ENCODE peak calls at places on chromosome 9, in ten cellular contexts. M, I, P, D, C, J, Q, L, F and X are unnamed samples. For H3K4me1, the result is how much of the 10 kb centered on the place peaks cover.

GRCh38 chr9:6763244-6763643 is 5.5 kb downstream of the KDM4C start:
- DNase-seq in M (no peak), I (no peak), P (no peak), D (no peak), C (no peak), J (no peak), Q (no peak), L (no peak), F (no peak), X (no peak)

GRCh38 chr9:82934949-82935348 is 128.0 kb downstream of the RASEF start:
- DNase-seq in M (peak), I (no peak), P (no peak), D (no peak), C (no peak), J (no peak), Q (no peak), L (no peak), F (no peak), X (no peak)

GRCh38 chr9:105405514-105406131 is 42.2 kb upstream of the FSD1L start:
- DNase-seq in M (no peak), I (no peak), P (no peak), D (no peak), C (no peak), J (no peak), Q (no peak), L (no peak), F (no peak), X (no peak)

GRCh38 chr9:121840838-121841760 is 189.7 kb downstream of the DAB2IP start:
- DNase-seq in M (no peak), I (peak), P (no peak), D (no peak), C (no peak), J (peak), Q (no peak), L (no peak), F (no peak), X (no peak)

GRCh38 chr9:21056931-21057330 is 20.8 kb downstream of the IFNB1 start:
- DNase-seq in M (no peak), I (no peak), P (no peak), D (no peak), C (no peak), J (no peak), Q (no peak), L (no peak), F (no peak), X (no peak)

GRCh38 chr9:120531683-120532300 is 48.2 kb downstream of the CDK5RAP2 start:
- DNase-seq in M (peak), I (no peak), P (no peak), D (no peak), C (no peak), J (no peak), Q (no peak), L (no peak), F (no peak), X (peak)

GRCh38 chr9:23830459-23830805 is 4.4 kb upstream of the ELAVL2 start:
- DNase-seq in M (no peak), I (no peak), P (no peak), D (no peak), C (no peak), J (no peak), Q (no peak), L (no peak), F (no peak), X (no peak)

GRCh38 chr9:77945798-77946197 is 85.8 kb downstream of the GNAQ start:
- DNase-seq in M (no peak), I (no peak), P (no peak), D (no peak), C (no peak), J (no peak), Q (no peak), L (no peak), F (no peak), X (no peak)

GRCh38 chr9:37324691-37325490 is 97.6 kb upstream of the GRHPR start:
- DNase-seq in M (no peak), I (no peak), P (no peak), D (no peak), C (no peak), J (no peak), Q (no peak), L (no peak), F (no peak), X (no peak)

GRCh38 chr9:83130541-83130940 is 67.6 kb upstream of the RASEF start:
- DNase-seq in M (no peak), I (no peak), P (no peak), D (no peak), C (no peak), J (no peak), Q (no peak), L (no peak), F (peak), X (no peak)

GRCh38 chr9:130206579-130206978 is 34.4 kb downstream of the NCS1 start:
- DNase-seq in M (no peak), I (no peak), P (no peak), D (no peak), C (no peak), J (no peak), Q (no peak), L (no peak), F (no peak), X (no peak)

GRCh38 chr9:37381094-37381741 is 41.3 kb upstream of the GRHPR start:
- DNase-seq in M (peak), I (no peak), P (no peak), D (no peak), C (no peak), J (peak), Q (no peak), L (no peak), F (no peak), X (no peak)

GRCh38 chr9:110599468-110599867 is 19.9 kb upstream of the SVEP1 start:
- DNase-seq in M (no peak), I (no peak), P (no peak), D (no peak), C (no peak), J (no peak), Q (no peak), L (no peak), F (no peak), X (no peak)

GRCh38 chr9:11194249-11194648 is 581.4 kb upstream of the PTPRD start:
- DNase-seq in M (no peak), I (no peak), P (no peak), D (no peak), C (no peak), J (no peak), Q (no peak), L (no peak), F (no peak), X (no peak)

GRCh38 chr9:23341346-23341745 is 484.7 kb downstream of the ELAVL2 start:
- DNase-seq in M (no peak), I (no peak), P (no peak), D (no peak), C (no peak), J (no peak), Q (no peak), L (no peak), F (no peak), X (no peak)

GRCh38 chr9:107833295-107833694 is 343.7 kb upstream of the KLF4 start:
- DNase-seq in M (no peak), I (no peak), P (no peak), D (no peak), C (no peak), J (no peak), Q (no peak), L (no peak), F (no peak), X (no peak)

GRCh38 chr9:126957687-126958053 is 43.1 kb downstream of the RALGPS1 start:
- DNase-seq in M (no peak), I (no peak), P (no peak), D (no peak), C (no peak), J (no peak), Q (no peak), L (no peak), F (no peak), X (no peak)

GRCh38 chr9:26579047-26579446 is 313.6 kb downstream of the CAAP1 start:
- DNase-seq in M (no peak), I (no peak), P (no peak), D (no peak), C (no peak), J (no peak), Q (no peak), L (no peak), F (no peak), X (no peak)

GRCh38 chr9:77386187-77386586 is 208.9 kb downstream of the VPS13A start:
- DNase-seq in M (no peak), I (no peak), P (no peak), D (no peak), C (no peak), J (no peak), Q (no peak), L (no peak), F (no peak), X (no peak)

GRCh38 chr9:1156794-1157193 is 106.6 kb downstream of the DMRT2 start:
- DNase-seq in M (no peak), I (no peak), P (no peak), D (no peak), C (no peak), J (no peak), Q (no peak), L (no peak), F (no peak), X (no peak)

GRCh38 chr9:131275332-131276106 is 791 bp downstream of the FAM78A start:
- DNase-seq in M (peak), I (no peak), P (peak), D (peak), C (no peak), J (peak), Q (no peak), L (no peak), F (no peak), X (peak)

GRCh38 chr9:126346031-126346430 is 19.4 kb downstream of the MVB12B start:
- DNase-seq in M (no peak), I (no peak), P (no peak), D (no peak), C (no peak), J (no peak), Q (no peak), L (no peak), F (no peak), X (no peak)

GRCh38 chr9:89592963-89593775 is 11.6 kb upstream of the GADD45G start:
- DNase-seq in M (peak), I (no peak), P (no peak), D (no peak), C (no peak), J (no peak), Q (no peak), L (no peak), F (no peak), X (no peak)

GRCh38 chr9:71490810-71491209 is 277.5 kb downstream of the CEMIP2 start:
- DNase-seq in M (peak), I (no peak), P (no peak), D (no peak), C (no peak), J (no peak), Q (no peak), L (no peak), F (no peak), X (no peak)

GRCh38 chr9:95570150-95570549 is 53.4 kb upstream of the PTCH1 start:
- DNase-seq in M (no peak), I (no peak), P (no peak), D (no peak), C (no peak), J (peak), Q (no peak), L (no peak), F (no peak), X (no peak)

GRCh38 chr9:123881604-123882003 is 48.3 kb downstream of the DENND1A start:
- DNase-seq in M (no peak), I (no peak), P (no peak), D (no peak), C (no peak), J (no peak), Q (no peak), L (no peak), F (no peak), X (no peak)

GRCh38 chr9:91223000-91223399 is 138.7 kb downstream of the AUH start:
- DNase-seq in M (no peak), I (no peak), P (no peak), D (no peak), C (no peak), J (no peak), Q (no peak), L (no peak), F (no peak), X (no peak)

GRCh38 chr9:100350188-100350587 is 2.6 kb downstream of the TEX10 start:
- DNase-seq in M (no peak), I (no peak), P (no peak), D (no peak), C (no peak), J (no peak), Q (no peak), L (no peak), F (no peak), X (no peak)

GRCh38 chr9:78997296-78997695 is 574.5 kb upstream of the TLE4 start:
- DNase-seq in M (no peak), I (no peak), P (no peak), D (no peak), C (no peak), J (no peak), Q (no peak), L (no peak), F (no peak), X (no peak)

GRCh38 chr9:6968271-6968670 is 210.5 kb downstream of the KDM4C start:
- DNase-seq in M (no peak), I (no peak), P (no peak), D (no peak), C (no peak), J (no peak), Q (no peak), L (no peak), F (no peak), X (no peak)

GRCh38 chr9:127973169-127974001 is 7.4 kb downstream of the EEIG1 start:
- DNase-seq in M (no peak), I (no peak), P (no peak), D (peak), C (no peak), J (peak), Q (no peak), L (no peak), F (no peak), X (peak)

GRCh38 chr9:127975376-127976315 is 5.1 kb downstream of the EEIG1 start:
- DNase-seq in M (no peak), I (no peak), P (no peak), D (no peak), C (no peak), J (no peak), Q (no peak), L (no peak), F (no peak), X (peak)

GRCh38 chr9:127974002-127974768 is 6.6 kb downstream of the EEIG1 start:
- DNase-seq in M (no peak), I (no peak), P (no peak), D (no peak), C (no peak), J (no peak), Q (no peak), L (no peak), F (no peak), X (no peak)

GRCh38 chr9:127976498-127976897 is 4.3 kb downstream of the EEIG1 start:
- DNase-seq in M (no peak), I (no peak), P (no peak), D (no peak), C (no peak), J (peak), Q (peak), L (no peak), F (no peak), X (peak)

DNA sequence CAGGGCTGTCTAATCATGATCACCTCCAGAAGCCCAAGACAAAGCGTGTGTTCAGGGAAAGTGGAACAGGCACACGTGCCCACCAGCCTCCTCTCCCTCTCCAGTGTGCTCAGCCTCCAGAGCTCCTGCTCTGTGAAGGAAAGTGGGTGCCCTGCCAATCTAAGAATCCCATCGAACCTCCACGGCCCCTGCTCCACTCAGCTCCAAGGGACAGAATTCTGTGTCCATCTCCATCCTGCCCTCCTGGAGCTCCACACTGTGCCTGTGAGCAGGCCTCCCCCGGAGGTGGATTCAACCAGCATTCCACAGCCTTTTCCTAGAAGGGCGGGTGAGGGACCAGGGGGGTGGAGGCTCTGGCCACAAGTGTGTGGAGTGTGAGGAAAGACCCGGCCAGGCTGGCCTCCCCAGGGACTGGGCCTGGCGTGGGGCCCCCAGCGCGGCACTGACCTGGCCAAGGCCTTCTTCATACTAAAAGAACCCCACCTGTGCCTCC is 6.0 kb downstream of the EEIG1 start:
- DNase-seq in M (no peak), I (peak), P (no peak), D (no peak), C (no peak), J (no peak), Q (peak), L (no peak), F (no peak), X (no peak)
- H3K4me1 ChIP-seq in M (half or more), I (half or more), P (under half), D (under half), C (half or more), J (half or more), Q (half or more), L (half or more), F (half or more), X (half or more)

GRCh38 chr9:136142859-136143214 is 24.2 kb upstream of the TMEM250 start:
- DNase-seq in M (no peak), I (no peak), P (peak), D (no peak), C (no peak), J (no peak), Q (no peak), L (no peak), F (no peak), X (no peak)

GRCh38 chr9:136141716-136142415 is 23.2 kb upstream of the TMEM250 start:
- DNase-seq in M (no peak), I (no peak), P (no peak), D (no peak), C (no peak), J (no peak), Q (no peak), L (no peak), F (no peak), X (no peak)

GRCh38 chr9:136143215-136144001 is 24.7 kb upstream of the TMEM250 start:
- DNase-seq in M (peak), I (no peak), P (peak), D (no peak), C (no peak), J (no peak), Q (no peak), L (no peak), F (no peak), X (no peak)

GRCh38 chr9:136140966-136141365 is 22.3 kb upstream of the TMEM250 start:
- DNase-seq in M (no peak), I (peak), P (peak), D (no peak), C (no peak), J (no peak), Q (no peak), L (no peak), F (no peak), X (no peak)

DNA sequence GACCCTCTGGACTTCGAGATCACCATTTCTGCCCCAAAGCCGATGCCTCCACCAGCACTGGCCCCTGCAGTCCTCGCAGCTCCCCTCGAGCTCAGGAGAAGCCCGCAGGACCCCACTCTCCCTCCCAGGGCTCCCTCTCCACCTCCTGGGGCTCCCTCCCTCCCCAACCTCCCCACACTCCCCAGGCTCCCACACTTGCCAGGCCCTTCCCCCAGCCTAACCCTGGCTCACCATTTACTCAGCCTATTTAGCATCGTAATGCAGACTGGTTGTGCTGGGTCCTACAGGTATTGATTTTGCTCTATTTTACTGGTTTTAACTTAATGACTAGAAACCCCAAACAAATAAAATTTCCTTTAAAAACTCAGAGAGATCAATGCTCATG is 23.7 kb upstream of the TMEM250 start:
- DNase-seq in M (no peak), I (no peak), P (no peak), D (no peak), C (no peak), J (no peak), Q (no peak), L (no peak), F (no peak), X (no peak)
- H3K27ac ChIP-seq in M (no peak), I (no peak), P (no peak), D (no peak), C (no peak), J (no peak), Q (no peak), L (no peak), F (no peak), X (no peak)

GRCh38 chr9:128787583-128788156 is 617 bp downstream of the TBC1D13 start:
- DNase-seq in M (no peak), I (no peak), P (peak), D (no peak), C (peak), J (no peak), Q (no peak), L (no peak), F (peak), X (peak)

GRCh38 chr9:128788445-128788844 is 1.4 kb downstream of the TBC1D13 start:
- DNase-seq in M (no peak), I (no peak), P (no peak), D (no peak), C (no peak), J (no peak), Q (no peak), L (no peak), F (no peak), X (no peak)

GRCh38 chr9:128790536-128790935 is 3.5 kb downstream of the TBC1D13 start:
- DNase-seq in M (no peak), I (no peak), P (no peak), D (no peak), C (no peak), J (no peak), Q (no peak), L (no peak), F (no peak), X (no peak)

GRCh38 chr9:128785427-128785826 is 1.6 kb upstream of the TBC1D13 start:
- DNase-seq in M (no peak), I (no peak), P (no peak), D (no peak), C (no peak), J (no peak), Q (no peak), L (no peak), F (no peak), X (no peak)

DNA sequence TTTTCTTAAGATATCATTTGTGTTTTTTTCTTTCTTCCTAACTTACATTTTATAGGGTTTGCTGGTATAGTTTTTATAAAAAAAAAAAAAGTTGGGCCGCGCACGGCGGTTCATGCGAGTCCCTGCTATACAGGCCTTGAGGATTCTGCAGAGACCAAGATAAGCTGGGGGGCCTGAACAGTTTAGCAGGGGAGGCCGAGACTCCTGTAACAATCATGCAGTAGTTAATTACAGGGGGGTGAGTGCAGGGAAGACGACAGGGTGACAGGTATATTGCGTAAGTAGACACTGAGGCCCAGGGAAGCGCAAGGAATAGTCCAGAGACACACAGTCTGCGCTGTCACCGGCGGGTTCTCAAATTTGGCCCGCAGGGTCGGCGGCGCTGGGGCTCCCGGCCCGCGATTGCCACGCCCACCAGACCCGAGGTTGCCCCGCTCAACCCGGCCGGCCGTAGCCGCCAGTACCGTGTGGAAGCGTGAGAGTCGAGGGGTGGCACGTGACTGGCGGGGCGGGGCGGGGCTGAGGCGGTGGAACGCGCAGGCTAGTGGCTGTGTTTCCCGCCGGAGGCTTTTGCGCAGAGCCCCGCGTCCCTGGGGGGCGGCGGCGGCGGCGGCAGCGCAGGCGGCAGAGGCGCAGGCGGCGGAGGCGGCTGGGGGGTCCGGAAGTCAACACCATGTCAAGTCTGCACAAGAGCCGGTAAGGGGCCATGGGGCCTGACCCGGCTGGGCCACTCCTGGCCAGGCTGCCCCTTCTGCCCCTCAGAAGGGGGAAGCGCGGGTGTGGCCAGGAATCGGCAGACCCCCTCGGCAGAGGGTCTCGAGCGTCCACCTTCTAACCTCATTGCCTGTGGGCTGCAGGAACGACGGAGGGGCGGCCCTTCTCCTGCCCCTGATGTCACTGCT is at the start of gene TBC1D13:
- DNase-seq in M (peak), I (peak), P (peak), D (peak), C (peak), J (peak), Q (peak), L (peak), F (peak), X (peak)
- TF ChIP-seq POLR2A in M (no peak), I (peak), P (peak), D (peak), C (peak), J (peak), Q (peak), L (no peak), F (peak), X (peak)

DNA sequence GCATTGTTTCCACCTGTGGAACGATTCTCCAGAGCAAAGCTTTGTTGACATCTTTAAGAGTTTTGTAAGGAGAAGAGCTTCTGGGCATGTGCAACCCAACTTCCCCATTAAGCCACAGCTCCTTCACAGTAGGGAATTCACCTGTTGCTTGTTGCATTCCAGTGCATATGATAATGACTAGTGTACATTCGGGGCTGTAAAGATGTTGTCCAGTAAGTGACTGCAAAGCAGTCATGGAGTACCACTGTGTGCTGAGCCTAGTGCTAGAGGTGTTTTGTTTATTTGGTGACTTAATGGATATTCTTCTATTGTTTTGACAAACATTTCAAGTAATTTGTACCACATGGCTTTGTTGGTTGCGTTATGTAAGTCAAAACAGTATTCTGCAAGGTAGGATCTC is 12.8 kb downstream of the UGCG start:
- DNase-seq in M (no peak), I (no peak), P (no peak), D (no peak), C (no peak), J (no peak), Q (no peak), L (no peak), F (no peak), X (no peak)
- H3K4me1 ChIP-seq in M (under half), I (under half), P (under half), D (under half), C (half or more), J (under half), Q (under half), L (half or more), F (under half), X (under half)